ENCODE peak calls at places on chromosomes 6 and 20, in four cellular contexts. Z is activated B cell treated with CpG ODN at 0.5 μM for 24 hours, F is brain microvascular endothelial cell, T is HS-27A. Y is an unnamed sample.
A peak's percentile ranks its signal among the peaks of the same experiment; 100 is the strongest.

GRCh38 chr6:109291893-109292292 is 90.4 kb downstream of the CD164 start:
- DNase-seq in T (no peak), Z (no peak), F (no peak), Y (no peak)

GRCh38 chr20:49811825-49812462 is 684 bp upstream of the SLC9A8 start:
- DNase-seq in F (peak; percentile 29), T (no peak), Z (no peak), Y (peak; percentile 62)

GRCh38 chr20:12575352-12576095 is 433.2 kb upstream of the SPTLC3 start:
- DNase-seq in T (no peak), F (no peak), Z (no peak), Y (no peak)

GRCh38 chr20:33370296-33370695 is 31.0 kb downstream of the CDK5RAP1 start:
- DNase-seq in F (no peak), Z (no peak), T (no peak), Y (peak; percentile 35)

GRCh38 chr20:34815636-34816035 is 9.8 kb downstream of the NCOA6 start:
- DNase-seq in F (no peak), Z (no peak), T (no peak), Y (no peak)

GRCh38 chr20:63701329-63702035 is 5.0 kb downstream of the TNFRSF6B start:
- DNase-seq in Z (no peak), T (no peak), F (no peak), Y (peak; percentile 79)

GRCh38 chr20:35048739-35049138 is 43.9 kb downstream of the TRPC4AP start:
- DNase-seq in Z (no peak), T (no peak), F (no peak), Y (no peak)

GRCh38 chr6:20681243-20681684 is 147.0 kb downstream of the CDKAL1 start:
- DNase-seq in F (no peak), T (no peak), Z (no peak), Y (no peak)

GRCh38 chr6:100796049-100796823 is 84.9 kb downstream of the ASCC3 start:
- DNase-seq in F (no peak), T (no peak), Z (no peak), Y (no peak)

GRCh38 chr6:18985958-18986357 is 598.8 kb downstream of the RNF144B start:
- DNase-seq in Z (no peak), F (no peak), T (no peak), Y (no peak)

GRCh38 chr20:62892348-62893304 is 31.0 kb upstream of the TCFL5 start:
- DNase-seq in Z (no peak), F (no peak), T (no peak), Y (no peak)